ENCODE peak calls at places on chromosomes 2 and 18, in six cellular contexts. One of them, this sample, is unnamed.

GRCh38 chr2:49224426-49225010 is 70.2 kb upstream of the FSHR start:
- DNase-seq in NCI-H1417: no peak
- DNase-seq in aorta: no peak
- DNase-seq in HT-29: no peak
- DNase-seq in left kidney: no peak
- DNase-seq in fibroblast of lung: peak
- DNase-seq in this sample: no peak

GRCh38 chr2:36355157-36355889 is at the start of gene CRIM1:
- DNase-seq in left kidney: peak
- DNase-seq in aorta: peak
- DNase-seq in NCI-H1417: no peak
- DNase-seq in fibroblast of lung: peak
- DNase-seq in HT-29: peak
- DNase-seq in this sample: peak

GRCh38 chr2:12341215-12341614 is 375.5 kb upstream of the TRIB2 start:
- DNase-seq in left kidney: no peak
- DNase-seq in fibroblast of lung: no peak
- DNase-seq in aorta: no peak
- DNase-seq in NCI-H1417: no peak
- DNase-seq in HT-29: no peak
- DNase-seq in this sample: no peak

GRCh38 chr18:34772887-34773286 is 62.8 kb downstream of the DTNA start:
- DNase-seq in fibroblast of lung: peak
- DNase-seq in left kidney: no peak
- DNase-seq in NCI-H1417: no peak
- DNase-seq in HT-29: no peak
- DNase-seq in aorta: no peak
- DNase-seq in this sample: peak

GRCh38 chr2:85312404-85312803 is 15.4 kb downstream of the TGOLN2 start:
- DNase-seq in NCI-H1417: no peak
- DNase-seq in left kidney: no peak
- DNase-seq in fibroblast of lung: peak
- DNase-seq in HT-29: no peak
- DNase-seq in aorta: no peak
- DNase-seq in this sample: peak

GRCh38 chr18:47418746-47419145 is 167.3 kb upstream of the SKOR2 start:
- DNase-seq in NCI-H1417: no peak
- DNase-seq in fibroblast of lung: peak
- DNase-seq in HT-29: no peak
- DNase-seq in left kidney: no peak
- DNase-seq in aorta: no peak
- DNase-seq in this sample: peak

GRCh38 chr2:128039535-128039934 is 11.7 kb upstream of the SAP130 start:
- DNase-seq in fibroblast of lung: no peak
- DNase-seq in NCI-H1417: no peak
- DNase-seq in HT-29: no peak
- DNase-seq in aorta: no peak
- DNase-seq in left kidney: no peak
- DNase-seq in this sample: no peak

GRCh38 chr2:217313386-217313785 is 453.5 kb upstream of the TNP1 start:
- DNase-seq in NCI-H1417: no peak
- DNase-seq in fibroblast of lung: no peak
- DNase-seq in aorta: no peak
- DNase-seq in HT-29: no peak
- DNase-seq in left kidney: no peak
- DNase-seq in this sample: no peak

GRCh38 chr2:30209227-30209626 is 22.1 kb upstream of the LBH start:
- DNase-seq in aorta: no peak
- DNase-seq in fibroblast of lung: no peak
- DNase-seq in left kidney: no peak
- DNase-seq in NCI-H1417: no peak
- DNase-seq in HT-29: no peak
- DNase-seq in this sample: no peak

GRCh38 chr18:2236232-2236631 is 335.1 kb downstream of the METTL4 start:
- DNase-seq in left kidney: no peak
- DNase-seq in aorta: no peak
- DNase-seq in NCI-H1417: no peak
- DNase-seq in fibroblast of lung: peak
- DNase-seq in HT-29: no peak
- DNase-seq in this sample: no peak

GRCh38 chr2:160584972-160585494 is 91.4 kb upstream of the RBMS1 start:
- DNase-seq in aorta: no peak
- DNase-seq in fibroblast of lung: peak
- DNase-seq in NCI-H1417: no peak
- DNase-seq in left kidney: no peak
- DNase-seq in HT-29: no peak
- DNase-seq in this sample: no peak

GRCh38 chr2:25320077-25320476 is 21.6 kb downstream of the DNMT3A start:
- DNase-seq in HT-29: no peak
- DNase-seq in left kidney: no peak
- DNase-seq in fibroblast of lung: no peak
- DNase-seq in NCI-H1417: no peak
- DNase-seq in aorta: no peak
- DNase-seq in this sample: no peak

GRCh38 chr2:98896416-98896815 is 39.6 kb downstream of the CRACDL start:
- DNase-seq in HT-29: no peak
- DNase-seq in NCI-H1417: no peak
- DNase-seq in aorta: no peak
- DNase-seq in left kidney: peak
- DNase-seq in fibroblast of lung: no peak
- DNase-seq in this sample: no peak

GRCh38 chr18:35127201-35127600 is 86.0 kb downstream of the MAPRE2 start:
- DNase-seq in NCI-H1417: no peak
- DNase-seq in left kidney: no peak
- DNase-seq in fibroblast of lung: no peak
- DNase-seq in aorta: no peak
- DNase-seq in HT-29: peak
- DNase-seq in this sample: peak

GRCh38 chr2:120520929-120521912 is 175.3 kb downstream of the INHBB start:
- DNase-seq in NCI-H1417: peak
- DNase-seq in fibroblast of lung: no peak
- DNase-seq in aorta: no peak
- DNase-seq in left kidney: peak
- DNase-seq in HT-29: peak
- DNase-seq in this sample: peak

GRCh38 chr2:233209117-233209977 is 42.1 kb upstream of the ATG16L1 start:
- DNase-seq in NCI-H1417: no peak
- DNase-seq in left kidney: peak
- DNase-seq in HT-29: peak
- DNase-seq in aorta: no peak
- DNase-seq in fibroblast of lung: peak
- DNase-seq in this sample: peak

GRCh38 chr2:150732064-150732463 is 244.6 kb upstream of the RND3 start:
- DNase-seq in fibroblast of lung: peak
- DNase-seq in aorta: no peak
- DNase-seq in HT-29: no peak
- DNase-seq in left kidney: no peak
- DNase-seq in NCI-H1417: no peak
- DNase-seq in this sample: peak

GRCh38 chr2:171529914-171530313 is 7.6 kb downstream of the CYBRD1 start:
- DNase-seq in left kidney: no peak
- DNase-seq in aorta: no peak
- DNase-seq in NCI-H1417: no peak
- DNase-seq in HT-29: peak
- DNase-seq in fibroblast of lung: no peak
- DNase-seq in this sample: peak

GRCh38 chr2:63060079-63060482 is 9.5 kb downstream of the OTX1 start:
- DNase-seq in aorta: no peak
- DNase-seq in NCI-H1417: no peak
- DNase-seq in HT-29: no peak
- DNase-seq in left kidney: peak
- DNase-seq in fibroblast of lung: no peak
- DNase-seq in this sample: no peak

GRCh38 chr18:48393170-48393569 is 16.0 kb downstream of the ZBTB7C start:
- DNase-seq in fibroblast of lung: peak
- DNase-seq in aorta: no peak
- DNase-seq in left kidney: no peak
- DNase-seq in NCI-H1417: no peak
- DNase-seq in HT-29: no peak
- DNase-seq in this sample: peak

GRCh38 chr2:234905547-234906260 is 46.1 kb upstream of the SH3BP4 start:
- DNase-seq in HT-29: no peak
- DNase-seq in NCI-H1417: no peak
- DNase-seq in left kidney: no peak
- DNase-seq in fibroblast of lung: peak
- DNase-seq in aorta: no peak
- DNase-seq in this sample: no peak

GRCh38 chr18:6729247-6730091 is at the start of gene ARHGAP28:
- DNase-seq in fibroblast of lung: peak
- DNase-seq in HT-29: no peak
- DNase-seq in left kidney: peak
- DNase-seq in NCI-H1417: peak
- DNase-seq in aorta: peak
- DNase-seq in this sample: peak

GRCh38 chr2:40436093-40436475 is 15.8 kb downstream of the SLC8A1 start:
- DNase-seq in HT-29: no peak
- DNase-seq in fibroblast of lung: peak
- DNase-seq in NCI-H1417: no peak
- DNase-seq in aorta: no peak
- DNase-seq in left kidney: no peak
- DNase-seq in this sample: no peak

GRCh38 chr2:237674731-237675276 is 47.4 kb downstream of the LRRFIP1 start:
- DNase-seq in HT-29: peak
- DNase-seq in aorta: peak
- DNase-seq in NCI-H1417: peak
- DNase-seq in fibroblast of lung: peak
- DNase-seq in left kidney: peak
- DNase-seq in this sample: peak

GRCh38 chr18:58180738-58181353 is 136.8 kb downstream of the NEDD4L start:
- DNase-seq in fibroblast of lung: no peak
- DNase-seq in NCI-H1417: peak
- DNase-seq in aorta: no peak
- DNase-seq in left kidney: peak
- DNase-seq in HT-29: peak
- DNase-seq in this sample: peak